ENCODE peak calls at places on chromosomes 6 and 20, in ten cellular contexts. P, W, B, H, M, S, C, U, F and I are unnamed samples.

GRCh38 chr20:51712501-51713212 is 55.5 kb downstream of the ATP9A start:
- DNase-seq in P (no peak), W (peak), B (peak), H (no peak), M (peak), S (no peak), C (peak), U (peak), F (peak), I (peak)

GRCh38 chr6:141265748-141266647 is 866.7 kb upstream of the GJE1 start:
- DNase-seq in P (no peak), W (no peak), B (no peak), H (no peak), M (peak), S (no peak), C (no peak), U (no peak), F (peak), I (no peak)

GRCh38 chr6:7425808-7426190 is 36.2 kb downstream of the RIOK1 start:
- DNase-seq in P (no peak), W (no peak), B (no peak), H (no peak), M (no peak), S (no peak), C (no peak), U (no peak), F (no peak), I (no peak)

GRCh38 chr6:31769684-31770371 is 7.3 kb downstream of the VWA7 start:
- DNase-seq in P (peak), W (peak), B (peak), H (peak), M (peak), S (peak), C (peak), U (peak), F (peak), I (no peak)

GRCh38 chr20:5402903-5403531 is 86.3 kb upstream of the PROKR2 start:
- DNase-seq in P (no peak), W (no peak), B (peak), H (peak), M (peak), S (no peak), C (peak), U (peak), F (peak), I (no peak)

GRCh38 chr20:38165089-38165965 is at the start of gene TGM2:
- DNase-seq in P (peak), W (peak), B (peak), H (peak), M (peak), S (peak), C (peak), U (peak), F (peak), I (no peak)

GRCh38 chr20:44138859-44139258 is 48.1 kb downstream of the JPH2 start:
- DNase-seq in P (peak), W (no peak), B (peak), H (no peak), M (no peak), S (no peak), C (peak), U (no peak), F (no peak), I (no peak)

GRCh38 chr6:121890307-121890910 is 455.0 kb downstream of the GJA1 start:
- DNase-seq in P (no peak), W (no peak), B (no peak), H (no peak), M (peak), S (no peak), C (no peak), U (peak), F (no peak), I (no peak)

GRCh38 chr20:44683263-44684046 is 31.7 kb upstream of the CCN5 start:
- DNase-seq in P (no peak), W (peak), B (peak), H (peak), M (peak), S (no peak), C (peak), U (peak), F (peak), I (no peak)

GRCh38 chr6:10414766-10415592 is at the start of gene TFAP2A:
- DNase-seq in P (no peak), W (peak), B (peak), H (no peak), M (peak), S (no peak), C (peak), U (peak), F (peak), I (no peak)

GRCh38 chr6:150745896-150746295 is 119.6 kb upstream of the MTHFD1L start:
- DNase-seq in P (no peak), W (no peak), B (no peak), H (no peak), M (no peak), S (no peak), C (no peak), U (peak), F (no peak), I (no peak)